ENCODE peak calls at places on chromosomes 1 and 21, in four cellular contexts. Z is GM10248, W is GM20000, C is IMR-90. T is an unnamed sample.

GRCh38 chr1:77170687-77171086 is 48.5 kb downstream of the PIGK start:
- DNase-seq in C (peak), W (no peak), Z (no peak), T (no peak)

GRCh38 chr1:108027389-108027788 is 62.4 kb upstream of the VAV3 start:
- DNase-seq in W (no peak), Z (no peak), C (no peak), T (no peak)

GRCh38 chr1:116375884-116376733 is 3.1 kb downstream of the ATP1A1 start:
- DNase-seq in C (peak), W (no peak), Z (no peak), T (no peak)

GRCh38 chr1:154325583-154326545 is 539 bp downstream of the ATP8B2 start:
- DNase-seq in Z (peak), W (peak), C (peak), T (peak)

GRCh38 chr1:26539722-26540121 is 10.2 kb downstream of the RPS6KA1 start:
- DNase-seq in C (peak), Z (no peak), W (no peak), T (no peak)

GRCh38 chr1:12109901-12110300 is 46.8 kb downstream of the TNFRSF8 start:
- DNase-seq in W (no peak), C (no peak), Z (no peak), T (no peak)

GRCh38 chr1:153246825-153247224 is 12.7 kb upstream of the LORICRIN start:
- DNase-seq in C (no peak), W (no peak), Z (no peak), T (no peak)

GRCh38 chr1:236523704-236524141 is at the start of gene LGALS8:
- DNase-seq in C (peak), Z (peak), W (peak), T (peak)

GRCh38 chr1:231315887-231316286 is 21.8 kb downstream of the EXOC8 start:
- DNase-seq in Z (peak), W (peak), C (peak), T (peak)

GRCh38 chr1:236673284-236673919 is 12.9 kb upstream of the ACTN2 start:
- DNase-seq in Z (no peak), C (peak), W (no peak), T (no peak)

GRCh38 chr1:209045326-209046057 is 538.0 kb upstream of the CAMK1G start:
- DNase-seq in C (no peak), W (no peak), Z (no peak), T (no peak)

GRCh38 chr21:18801468-18801867 is 397.9 kb upstream of the TMPRSS15 start:
- DNase-seq in C (no peak), W (no peak), Z (no peak), T (no peak)

GRCh38 chr1:163652441-163652840 is 330.7 kb downstream of the NUF2 start:
- DNase-seq in Z (no peak), W (no peak), C (no peak), T (no peak)

GRCh38 chr1:1240822-1241587 is 5.5 kb downstream of the C1QTNF12 start:
- DNase-seq in C (no peak), W (no peak), Z (no peak), T (no peak)

GRCh38 chr1:29311352-29312030 is 75.2 kb downstream of the PTPRU start:
- DNase-seq in C (no peak), W (no peak), Z (no peak), T (no peak)

GRCh38 chr1:110465038-110465813 is 14.3 kb downstream of the PROK1 start:
- DNase-seq in C (no peak), Z (no peak), W (no peak), T (no peak)

GRCh38 chr21:35026617-35027557 is 22.2 kb downstream of the RUNX1 start:
- DNase-seq in C (peak), W (peak), Z (peak), T (peak)

GRCh38 chr1:68384872-68385390 is 64.8 kb downstream of the RPE65 start:
- DNase-seq in C (peak), Z (no peak), W (no peak), T (no peak)

GRCh38 chr1:151992345-151993083 is 1.1 kb downstream of the S100A10 start:
- DNase-seq in Z (no peak), C (peak), W (no peak), T (no peak)

GRCh38 chr1:63746129-63746864 is 27.5 kb upstream of the ROR1 start:
- DNase-seq in W (no peak), C (peak), Z (no peak), T (no peak)

GRCh38 chr1:67304023-67304422 is 3.6 kb upstream of the IL12RB2 start:
- DNase-seq in Z (no peak), W (no peak), C (no peak), T (no peak)

GRCh38 chr1:7521803-7522202 is 249.3 kb upstream of the VAMP3 start:
- DNase-seq in W (no peak), Z (no peak), C (no peak), T (no peak)

GRCh38 chr1:233355841-233356704 is 28.5 kb downstream of the MAP3K21 start:
- DNase-seq in W (no peak), Z (no peak), C (no peak), T (no peak)

GRCh38 chr1:64505232-64505943 is 35.5 kb downstream of the CACHD1 start:
- DNase-seq in Z (peak), C (no peak), W (peak), T (peak)

GRCh38 chr1:228265167-228265566 is 57.3 kb downstream of the OBSCN start:
- DNase-seq in W (no peak), C (peak), Z (no peak), T (no peak)

GRCh38 chr1:245765241-245766000 is 610.6 kb downstream of the KIF26B start:
- DNase-seq in Z (no peak), C (peak), W (no peak), T (no peak)

GRCh38 chr1:36731226-36732037 is 248.7 kb upstream of the CSF3R start:
- DNase-seq in Z (no peak), C (no peak), W (no peak), T (no peak)

GRCh38 chr1:23838401-23838866 is 13.2 kb upstream of the HMGCL start:
- DNase-seq in Z (peak), W (peak), C (peak), T (peak)

GRCh38 chr21:31310750-31311149 is 33.3 kb downstream of the TIAM1 start:
- DNase-seq in Z (no peak), C (peak), W (no peak), T (no peak)

GRCh38 chr1:24946861-24947658 is 17.0 kb upstream of the RUNX3 start:
- DNase-seq in W (peak), Z (peak), C (peak), T (no peak)

GRCh38 chr1:164611754-164612642 is 53.0 kb downstream of the PBX1 start:
- DNase-seq in Z (no peak), W (no peak), C (peak), T (no peak)

GRCh38 chr1:54850082-54850730 is 36.8 kb downstream of the DHCR24 start:
- DNase-seq in Z (no peak), W (no peak), C (peak), T (no peak)

GRCh38 chr1:35539824-35540261 is 17.4 kb downstream of the KIAA0319L start:
- DNase-seq in Z (no peak), C (peak), W (peak), T (no peak)